ENCODE peak calls at places on chromosomes 1 and 21, in six cellular contexts. D, P, S, E, Q and U are unnamed samples. For H3K4me1, the result is how much of the 10 kb centered on the place peaks cover.

GRCh38 chr1:199448641-199449040 is 578.9 kb upstream of the NR5A2 start:
- DNase-seq in D (no peak), P (no peak), S (no peak), E (no peak), Q (peak), U (no peak)

GRCh38 chr1:47181955-47182680 is 7.7 kb downstream of the PDZK1IP1 start:
- DNase-seq in D (peak), P (peak), S (no peak), E (no peak), Q (peak), U (no peak)

GRCh38 chr1:7871136-7871535 is 18.3 kb upstream of the UTS2 start:
- DNase-seq in D (no peak), P (no peak), S (no peak), E (no peak), Q (no peak), U (no peak)

GRCh38 chr1:201791051-201791774 is 37.7 kb upstream of the IPO9 start:
- DNase-seq in D (peak), P (no peak), S (peak), E (no peak), Q (peak), U (no peak)

GRCh38 chr1:44267438-44267837 is 54.2 kb downstream of the DMAP1 start:
- DNase-seq in D (no peak), P (no peak), S (no peak), E (no peak), Q (no peak), U (no peak)

GRCh38 chr1:156060937-156061636 is at the start of gene RAB25:
- DNase-seq in D (no peak), P (peak), S (no peak), E (no peak), Q (no peak), U (peak)

GRCh38 chr1:64098856-64099606 is 104.4 kb upstream of the UBE2U start:
- DNase-seq in D (no peak), P (no peak), S (no peak), E (no peak), Q (no peak), U (no peak)

GRCh38 chr1:165849336-165850133 is 22.1 kb downstream of the UCK2 start:
- DNase-seq in D (no peak), P (no peak), S (no peak), E (no peak), Q (no peak), U (no peak)

GRCh38 chr1:93516164-93516563 is 68.2 kb downstream of the FNBP1L start:
- DNase-seq in D (no peak), P (peak), S (no peak), E (no peak), Q (no peak), U (no peak)

GRCh38 chr1:197911172-197911856 is 5.9 kb upstream of the LHX9 start:
- DNase-seq in D (no peak), P (no peak), S (no peak), E (no peak), Q (no peak), U (peak)

GRCh38 chr21:34938079-34938764 is 110.9 kb downstream of the RUNX1 start:
- DNase-seq in D (peak), P (peak), S (no peak), E (no peak), Q (peak), U (no peak)

DNA sequence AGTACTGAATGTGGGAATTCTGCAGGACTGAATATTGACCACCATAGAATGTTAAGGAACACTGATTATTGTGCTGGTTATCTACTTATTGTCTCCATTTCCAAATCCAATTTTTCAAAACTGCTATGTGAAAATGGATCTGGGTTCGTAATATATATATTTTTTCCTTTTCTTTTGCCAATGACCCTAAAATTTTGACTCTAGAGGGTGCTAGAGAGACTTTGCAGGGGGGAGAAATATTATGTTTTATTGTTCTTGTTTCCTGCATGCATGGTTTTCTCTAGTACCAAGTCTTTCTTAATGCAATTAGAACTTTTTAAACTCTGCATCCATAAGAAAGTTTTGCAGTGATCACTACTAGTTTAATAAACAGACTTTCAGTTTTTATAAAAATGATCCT is 1256.9 kb downstream of the BRINP3 start:
- DNase-seq in D (no peak), P (no peak), S (no peak), E (no peak), Q (no peak), U (no peak)
- TF ChIP-seq CTCF in D (peak), P (peak), S (no peak), E (no peak), Q (peak), U (no peak)

DNA sequence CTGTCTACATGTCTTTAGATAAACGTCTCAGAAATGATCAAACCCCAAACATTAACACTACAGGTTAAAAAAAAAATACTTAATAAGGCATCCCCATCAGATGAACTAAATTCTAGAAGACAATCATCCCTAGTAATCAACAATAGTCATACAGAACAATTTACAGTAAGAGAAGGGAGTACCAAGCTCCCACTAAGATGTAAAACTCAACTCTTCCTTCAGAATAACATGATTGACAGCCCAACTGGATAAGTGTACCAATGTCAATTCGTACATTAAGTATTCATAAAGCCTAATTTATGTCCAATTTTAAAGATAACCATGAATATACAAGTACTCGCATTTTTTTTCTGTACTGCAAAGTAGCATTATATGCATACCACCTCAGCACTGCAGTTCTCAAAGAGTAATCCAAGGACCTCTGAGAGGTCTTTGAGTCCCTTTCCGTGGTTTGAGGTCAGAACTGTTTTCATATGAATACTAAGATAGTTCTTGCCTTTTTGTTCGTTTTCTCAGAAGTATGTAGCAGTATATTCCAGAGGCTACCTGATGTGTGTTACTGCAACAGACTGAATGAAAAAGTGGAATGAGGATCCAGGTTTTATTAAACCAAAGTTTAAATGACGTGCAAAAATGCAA is 6.6 kb downstream of the SCAF4 start:
- DNase-seq in D (no peak), P (no peak), S (no peak), E (no peak), Q (no peak), U (no peak)
- H3K4me1 ChIP-seq in D (under half), P (under half), S (half or more), E (half or more), Q (under half), U (half or more)

GRCh38 chr1:23403355-23403734 is 21.2 kb downstream of the TCEA3 start:
- DNase-seq in D (no peak), P (no peak), S (no peak), E (no peak), Q (no peak), U (no peak)

GRCh38 chr1:23403038-23403336 is 21.6 kb downstream of the TCEA3 start:
- DNase-seq in D (peak), P (peak), S (no peak), E (no peak), Q (peak), U (no peak)

GRCh38 chr1:23402286-23403037 is 22.1 kb downstream of the TCEA3 start:
- DNase-seq in D (no peak), P (no peak), S (no peak), E (no peak), Q (no peak), U (peak)

GRCh38 chr1:23400324-23401110 is 24.0 kb downstream of the TCEA3 start:
- DNase-seq in D (peak), P (no peak), S (no peak), E (no peak), Q (peak), U (no peak)

DNA sequence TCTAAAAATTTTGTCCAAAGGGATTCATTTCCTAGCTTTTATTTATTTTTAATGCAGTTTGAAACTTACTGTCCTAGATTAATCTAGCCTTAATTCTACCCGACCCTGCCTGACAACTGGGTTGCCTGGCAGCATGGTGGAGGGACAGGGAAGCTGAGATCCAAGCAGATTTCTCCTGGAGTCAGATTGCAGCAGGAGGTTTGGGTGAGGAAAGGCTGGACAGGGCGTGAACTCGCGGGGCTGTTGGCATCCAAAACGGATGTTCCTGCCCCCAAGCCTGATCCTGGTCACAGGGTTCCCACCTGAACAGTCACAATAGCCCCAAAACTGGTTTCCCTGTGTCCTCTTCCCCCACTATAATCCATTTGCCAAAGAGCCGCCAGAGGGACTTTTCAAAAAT is 23.2 kb downstream of the TCEA3 start:
- DNase-seq in D (no peak), P (no peak), S (no peak), E (no peak), Q (no peak), U (no peak)
- H3K27ac ChIP-seq in D (no peak), P (no peak), S (peak), E (no peak), Q (no peak), U (peak)

DNA sequence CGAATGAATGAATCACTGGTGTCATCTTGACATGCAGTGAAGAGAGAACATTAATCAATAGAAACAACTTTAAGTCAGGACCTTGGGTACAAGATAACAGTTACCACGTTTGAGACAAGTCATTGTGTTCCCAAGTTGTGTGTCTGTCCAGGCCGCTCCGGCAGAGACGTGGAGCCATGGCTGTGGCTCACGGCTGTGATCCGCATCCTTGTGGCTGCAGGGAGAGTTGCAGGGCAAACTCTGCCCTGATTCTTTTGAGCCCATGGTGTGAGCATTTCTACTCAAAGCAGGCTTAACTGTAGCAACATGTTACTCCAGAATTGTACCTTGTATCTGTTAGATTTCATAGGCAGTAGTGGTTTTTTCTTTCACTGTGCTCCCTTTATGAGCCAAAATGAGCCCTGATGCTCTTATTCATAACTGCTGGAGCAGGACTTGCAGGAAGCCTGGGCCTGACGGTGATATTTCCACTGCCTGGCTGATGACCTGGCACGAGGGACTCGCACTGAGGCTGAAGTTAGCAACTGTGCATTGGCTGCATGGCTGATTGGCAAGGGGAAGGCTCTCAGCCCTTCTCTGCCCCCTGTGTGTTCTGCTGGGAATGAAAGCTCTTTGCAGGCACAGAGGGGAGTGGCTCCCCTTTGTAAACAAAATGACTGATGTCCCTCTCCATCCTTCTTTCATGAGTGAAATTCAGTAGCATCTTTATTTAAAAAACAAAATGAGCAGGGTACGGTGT is 465.3 kb downstream of the AJAP1 start:
- DNase-seq in D (no peak), P (no peak), S (no peak), E (no peak), Q (no peak), U (no peak)
- TF ChIP-seq CTCF in D (no peak), P (no peak), S (no peak), E (no peak), Q (no peak), U (no peak)

GRCh38 chr1:19366599-19367315 is 54.6 kb downstream of the SLC66A1 start:
- DNase-seq in D (no peak), P (no peak), S (no peak), E (no peak), Q (no peak), U (no peak)

GRCh38 chr1:19361231-19362147 is 49.4 kb downstream of the SLC66A1 start:
- DNase-seq in D (peak), P (peak), S (no peak), E (no peak), Q (no peak), U (no peak)

GRCh38 chr1:19365711-19366110 is 53.6 kb downstream of the SLC66A1 start:
- DNase-seq in D (peak), P (no peak), S (no peak), E (no peak), Q (no peak), U (no peak)

GRCh38 chr1:19360026-19360813 is 48.1 kb downstream of the SLC66A1 start:
- DNase-seq in D (no peak), P (no peak), S (no peak), E (no peak), Q (no peak), U (no peak)

DNA sequence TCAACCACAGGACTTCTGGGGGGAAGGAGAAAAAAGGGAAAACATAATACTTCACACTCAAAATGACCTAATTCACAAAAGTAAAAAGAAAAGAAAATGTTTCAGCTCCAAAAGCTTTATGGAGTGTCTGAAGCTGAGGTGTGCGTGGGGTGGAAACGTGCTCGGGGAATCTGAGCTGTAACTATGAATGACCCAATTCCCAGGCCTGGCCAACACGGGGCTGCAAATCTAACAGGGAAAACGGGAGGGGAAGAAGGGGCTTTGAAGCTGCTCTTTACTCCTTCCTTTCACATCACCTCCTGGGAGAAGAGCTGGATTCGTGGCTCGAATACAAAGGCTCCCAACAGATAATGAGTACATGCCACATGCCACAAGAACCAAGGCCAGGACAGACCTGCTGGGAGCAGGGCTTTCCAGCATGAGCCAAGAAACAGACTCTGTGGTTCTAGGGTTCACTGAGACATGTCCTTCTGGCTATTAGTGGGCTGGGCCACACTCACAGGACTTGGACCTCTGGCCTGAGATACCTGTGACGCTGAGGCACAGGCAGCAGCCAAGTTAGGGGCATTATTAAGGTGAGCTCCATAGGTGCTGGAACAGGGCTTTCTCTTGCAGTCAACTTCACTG is 51.5 kb downstream of the SLC66A1 start:
- DNase-seq in D (no peak), P (no peak), S (no peak), E (no peak), Q (no peak), U (no peak)
- H3K4me1 ChIP-seq in D (under half), P (half or more), S (under half), E (under half), Q (under half), U (half or more)

GRCh38 chr1:21901473-21901847 is 35.6 kb downstream of the HSPG2 start:
- DNase-seq in D (peak), P (no peak), S (peak), E (no peak), Q (peak), U (no peak)
- H3K27ac ChIP-seq in D (no peak), P (no peak), S (peak), E (no peak), Q (peak), U (peak)

DNA sequence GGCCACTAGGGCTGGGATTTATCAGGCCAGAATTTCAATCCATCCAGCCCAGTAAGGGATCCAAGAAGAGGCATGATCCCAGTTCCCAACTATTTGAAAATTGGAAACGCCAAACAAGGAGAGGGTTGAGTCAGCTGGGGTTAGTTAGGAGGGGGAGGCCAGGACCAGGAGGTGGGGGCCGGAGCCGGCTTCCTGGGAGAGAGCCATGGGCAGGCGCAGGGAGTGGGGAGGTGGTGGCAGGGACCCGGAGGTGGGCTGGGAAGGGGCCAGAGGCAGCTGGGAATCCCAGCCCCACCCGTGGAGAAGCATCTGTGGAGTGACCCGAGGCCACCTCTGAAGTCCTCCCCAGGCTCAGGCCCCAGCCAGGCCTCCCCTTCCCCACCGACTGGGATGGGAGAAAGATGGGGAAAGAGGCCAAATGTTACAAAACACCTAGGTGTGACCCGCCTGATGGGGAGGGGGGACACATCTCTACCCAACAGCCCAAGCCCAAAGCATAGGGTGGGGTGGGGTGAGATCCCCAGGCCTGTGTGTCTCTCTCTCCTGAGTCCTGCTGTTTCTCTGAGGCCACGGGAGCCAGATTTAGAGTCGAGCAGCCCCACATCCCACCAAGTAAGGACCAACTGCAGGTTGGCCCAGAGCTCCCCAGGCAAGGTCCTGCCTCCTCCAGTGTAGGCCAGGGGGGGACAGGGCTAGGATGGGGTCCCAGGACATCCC is 10.1 kb downstream of the HSPG2 start:
- DNase-seq in D (peak), P (no peak), S (peak), E (no peak), Q (peak), U (no peak)
- TF ChIP-seq CTCF in D (no peak), P (no peak), S (no peak), E (no peak), Q (no peak), U (no peak)

GRCh38 chr1:195744256-195744655 is 864.0 kb downstream of the KCNT2 start:
- DNase-seq in D (no peak), P (no peak), S (no peak), E (no peak), Q (no peak), U (no peak)

GRCh38 chr1:195740862-195741261 is 867.4 kb downstream of the KCNT2 start:
- DNase-seq in D (peak), P (no peak), S (no peak), E (no peak), Q (no peak), U (no peak)

GRCh38 chr1:195748969-195749368 is 859.3 kb downstream of the KCNT2 start:
- DNase-seq in D (no peak), P (no peak), S (no peak), E (no peak), Q (no peak), U (no peak)

GRCh38 chr1:195745170-195746009 is 862.9 kb downstream of the KCNT2 start:
- DNase-seq in D (peak), P (no peak), S (no peak), E (no peak), Q (no peak), U (no peak)
- H3K4me1 ChIP-seq in D (under half), P (under half), S (under half), E (under half), Q (under half), U (under half)

DNA sequence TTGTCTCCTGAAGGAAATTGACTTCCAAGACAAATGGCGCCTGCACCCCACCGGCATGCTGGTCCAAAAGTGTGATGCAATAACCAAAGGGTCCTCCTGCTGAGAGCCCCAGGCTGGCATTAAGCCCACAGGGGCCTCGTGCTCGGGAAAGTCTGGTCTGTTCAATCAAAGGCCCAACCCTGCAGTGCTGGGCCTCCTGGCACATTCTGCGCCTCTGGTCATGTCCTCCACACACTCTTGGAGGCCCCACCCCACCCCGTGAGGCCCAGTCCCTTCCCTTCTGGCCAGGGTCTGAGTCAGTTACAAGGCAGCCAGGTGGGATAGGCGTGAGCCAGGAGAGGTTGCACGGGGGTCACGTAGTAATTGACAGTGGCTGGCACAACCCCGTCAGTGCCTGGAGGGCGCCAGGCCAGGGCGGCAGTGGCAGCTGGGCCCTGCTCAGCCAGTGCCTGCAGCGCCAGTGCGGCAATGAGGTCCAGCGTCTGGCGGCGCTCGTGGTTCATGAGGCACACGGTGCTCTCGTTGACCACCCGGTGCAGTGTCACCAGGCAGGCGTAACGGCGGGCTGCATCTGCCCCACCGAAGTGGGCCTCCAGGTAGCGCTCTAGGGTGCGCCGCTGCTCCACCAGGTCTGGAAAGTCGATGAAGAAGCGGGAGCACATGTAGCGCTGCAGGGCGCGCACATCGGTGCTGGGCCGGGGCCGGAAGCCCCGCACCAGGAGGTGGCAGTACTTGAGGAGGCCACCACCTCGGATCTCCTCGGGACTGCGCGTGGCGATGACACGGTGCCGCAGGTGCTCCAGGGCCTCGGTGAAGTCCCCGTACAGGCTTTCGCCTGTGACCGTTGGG is 6.8 kb downstream of the TENT5B start:
- DNase-seq in D (no peak), P (no peak), S (no peak), E (no peak), Q (no peak), U (peak)
- H3K27ac ChIP-seq in D (no peak), P (peak), S (no peak), E (no peak), Q (no peak), U (peak)

GRCh38 chr1:226737819-226738420 is 1.2 kb downstream of the ITPKB start:
- DNase-seq in D (peak), P (peak), S (peak), E (peak), Q (peak), U (peak)
- TF ChIP-seq CTCF in D (no peak), P (no peak), S (no peak), E (no peak), Q (no peak), U (no peak)